ENCODE peak calls at places on chromosomes 3 and 15, in six cellular contexts. L is GM12878, S is K562, J is GM23338, Y is A549, X is HCT116. U is an unnamed sample.

GRCh38 chr15:31312220-31312619 is 14.4 kb upstream of the KLF13 start:
- DNase-seq in L (no peak), S (no peak), J (no peak), Y (no peak), X (no peak), U (no peak)

GRCh38 chr3:29618395-29619291 is 337.8 kb downstream of the RBMS3 start:
- DNase-seq in L (no peak), S (no peak), J (no peak), Y (no peak), X (no peak), U (peak)

GRCh38 chr15:40909662-40910625 is 15.7 kb downstream of the VPS18 start:
- DNase-seq in L (no peak), S (no peak), J (no peak), Y (no peak), X (no peak), U (peak)

GRCh38 chr15:39641187-39641889 is 60.5 kb downstream of the THBS1 start:
- DNase-seq in L (no peak), S (no peak), J (peak), Y (no peak), X (no peak), U (no peak)

GRCh38 chr15:60573936-60574335 is 95.0 kb upstream of the ICE2 start:
- DNase-seq in L (no peak), S (no peak), J (no peak), Y (no peak), X (no peak), U (no peak)

GRCh38 chr3:172323894-172324590 is 124.2 kb downstream of the GHSR start:
- DNase-seq in L (no peak), S (no peak), J (no peak), Y (no peak), X (no peak), U (no peak)

GRCh38 chr3:115768661-115769060 is 145.4 kb downstream of the GAP43 start:
- DNase-seq in L (no peak), S (no peak), J (no peak), Y (no peak), X (no peak), U (no peak)

GRCh38 chr3:66224220-66224619 is 3.4 kb downstream of the SLC25A26 start:
- DNase-seq in L (no peak), S (no peak), J (no peak), Y (no peak), X (no peak), U (no peak)

GRCh38 chr15:47932829-47933696 is 187.7 kb upstream of the SLC24A5 start:
- DNase-seq in L (no peak), S (no peak), J (no peak), Y (no peak), X (no peak), U (no peak)

GRCh38 chr15:80578206-80578595 is 116.9 kb upstream of the ABHD17C start:
- DNase-seq in L (no peak), S (no peak), J (no peak), Y (no peak), X (no peak), U (no peak)

GRCh38 chr3:151264611-151265010 is 13.7 kb downstream of the P2RY14 start:
- DNase-seq in L (no peak), S (no peak), J (no peak), Y (no peak), X (no peak), U (no peak)

GRCh38 chr15:40069178-40070165 is 30.5 kb upstream of the SRP14 start:
- DNase-seq in L (no peak), S (no peak), J (peak), Y (peak), X (peak), U (peak)

GRCh38 chr3:47780727-47781325 is 867 bp downstream of the SMARCC1 start:
- DNase-seq in L (no peak), S (peak), J (no peak), Y (no peak), X (no peak), U (no peak)

GRCh38 chr15:27672537-27672936 is 426.6 kb downstream of the OCA2 start:
- DNase-seq in L (no peak), S (no peak), J (no peak), Y (no peak), X (no peak), U (no peak)

GRCh38 chr3:194470615-194471014 is 16.2 kb downstream of the ATP13A3 start:
- DNase-seq in L (no peak), S (no peak), J (no peak), Y (no peak), X (no peak), U (no peak)

GRCh38 chr15:26235148-26235769 is 372.1 kb upstream of the ATP10A start:
- DNase-seq in L (no peak), S (no peak), J (peak), Y (no peak), X (no peak), U (no peak)

GRCh38 chr15:37872661-37873060 is 61.8 kb upstream of the TMCO5A start:
- DNase-seq in L (no peak), S (no peak), J (no peak), Y (no peak), X (no peak), U (no peak)

DNA sequence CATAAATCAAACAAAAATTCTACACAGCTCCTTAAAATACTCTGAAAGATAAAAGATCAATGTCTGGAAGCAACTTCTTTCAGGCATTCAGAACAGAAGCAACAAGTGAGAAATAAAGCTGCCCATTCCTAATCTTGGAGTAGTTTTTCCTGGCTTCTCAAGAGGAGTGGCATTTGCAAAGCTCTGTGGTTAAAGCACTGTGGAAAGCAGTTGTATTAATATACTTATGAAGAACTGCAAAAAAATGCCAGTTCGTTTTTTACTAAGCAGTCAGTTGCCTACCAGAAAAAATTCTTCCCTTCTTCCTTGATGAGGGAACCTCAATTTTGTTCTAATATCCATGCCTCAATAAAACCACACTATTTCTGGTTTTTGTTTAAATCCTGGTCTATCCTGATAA is 197.8 kb downstream of the TNIK start:
- DNase-seq in L (no peak), S (no peak), J (no peak), Y (no peak), X (no peak), U (no peak)
- TF ChIP-seq REST in L (no peak), S (no peak), J (no peak), Y (no peak), X (no peak), U (no peak)

GRCh38 chr3:125641901-125642300 is 46.6 kb upstream of the OSBPL11 start:
- DNase-seq in L (no peak), S (no peak), J (no peak), Y (no peak), X (no peak), U (no peak)

GRCh38 chr3:125644036-125645025 is 49.0 kb upstream of the OSBPL11 start:
- DNase-seq in L (no peak), S (no peak), J (no peak), Y (no peak), X (no peak), U (peak)

GRCh38 chr3:125645613-125646012 is 50.3 kb upstream of the OSBPL11 start:
- DNase-seq in L (no peak), S (no peak), J (no peak), Y (no peak), X (no peak), U (no peak)

GRCh38 chr3:125647318-125648014 is 52.2 kb upstream of the OSBPL11 start:
- DNase-seq in L (no peak), S (no peak), J (peak), Y (no peak), X (peak), U (no peak)

GRCh38 chr3:125643127-125643526 is 47.8 kb upstream of the OSBPL11 start:
- DNase-seq in L (no peak), S (no peak), J (no peak), Y (no peak), X (no peak), U (no peak)
- H3K27ac ChIP-seq in L (no peak), S (no peak), J (no peak), Y (no peak), X (no peak), U (no peak)

GRCh38 chr3:14486460-14486859 is 53.7 kb downstream of the GRIP2 start:
- DNase-seq in L (no peak), S (no peak), J (no peak), Y (no peak), X (no peak), U (no peak)

GRCh38 chr3:14487086-14487485 is 53.1 kb downstream of the GRIP2 start:
- DNase-seq in L (no peak), S (no peak), J (no peak), Y (no peak), X (no peak), U (no peak)

GRCh38 chr3:14487821-14488220 is 52.3 kb downstream of the GRIP2 start:
- DNase-seq in L (no peak), S (no peak), J (no peak), Y (no peak), X (no peak), U (no peak)

GRCh38 chr3:14484741-14485140 is 55.4 kb downstream of the GRIP2 start:
- DNase-seq in L (no peak), S (no peak), J (no peak), Y (no peak), X (no peak), U (no peak)

GRCh38 chr3:14485981-14486380 is 54.2 kb downstream of the GRIP2 start:
- DNase-seq in L (no peak), S (no peak), J (no peak), Y (no peak), X (no peak), U (no peak)
- TF ChIP-seq REST in L (no peak), S (no peak), J (no peak), Y (no peak), X (no peak), U (no peak)

GRCh38 chr3:123113889-123114450 is 47.1 kb downstream of the PDIA5 start:
- DNase-seq in L (no peak), S (no peak), J (no peak), Y (no peak), X (no peak), U (no peak)

GRCh38 chr3:123111640-123112039 is 44.8 kb downstream of the PDIA5 start:
- DNase-seq in L (no peak), S (no peak), J (no peak), Y (no peak), X (no peak), U (no peak)

GRCh38 chr3:123110238-123110952 is 43.6 kb downstream of the PDIA5 start:
- DNase-seq in L (no peak), S (no peak), J (no peak), Y (no peak), X (no peak), U (no peak)

GRCh38 chr3:123110953-123111615 is 44.3 kb downstream of the PDIA5 start:
- DNase-seq in L (no peak), S (no peak), J (no peak), Y (no peak), X (no peak), U (no peak)

GRCh38 chr3:123112232-123112631 is 45.4 kb downstream of the PDIA5 start:
- DNase-seq in L (no peak), S (no peak), J (no peak), Y (no peak), X (no peak), U (no peak)
- H3K27ac ChIP-seq in L (no peak), S (no peak), J (no peak), Y (no peak), X (no peak), U (no peak)

DNA sequence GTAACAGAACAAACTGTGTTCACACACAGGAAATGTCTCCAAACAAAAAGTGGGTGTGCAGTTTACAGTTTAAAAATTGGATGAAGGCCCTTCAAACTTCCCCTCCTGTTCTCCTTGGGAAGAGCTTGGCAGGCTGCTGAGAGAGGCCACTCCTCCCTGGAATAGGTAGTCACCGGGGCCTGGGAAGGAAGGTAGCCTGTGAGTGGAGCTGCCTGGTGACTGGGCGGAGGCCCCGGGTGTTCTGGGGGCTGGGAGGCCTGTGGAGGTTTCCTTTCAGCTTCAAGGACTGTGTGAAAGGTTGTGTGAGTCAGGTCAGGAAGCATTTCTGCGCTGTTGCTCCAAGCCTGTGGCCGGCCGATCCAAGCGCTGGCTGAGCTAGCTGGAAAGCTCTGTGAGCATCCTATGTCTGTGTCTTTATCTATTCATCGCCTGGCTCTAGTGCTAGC is 14.1 kb downstream of the SLCO3A1 start:
- DNase-seq in L (no peak), S (no peak), J (peak), Y (peak), X (peak), U (no peak)
- TF ChIP-seq REST in L (no peak), S (no peak), J (no peak), Y (no peak), X (no peak), U (no peak)

GRCh38 chr3:60440869-60441268 is 810.4 kb downstream of the FHIT start:
- DNase-seq in L (no peak), S (no peak), J (no peak), Y (no peak), X (no peak), U (no peak)
- H3K27ac ChIP-seq in L (no peak), S (no peak), J (no peak), Y (no peak), X (no peak), U (no peak)

DNA sequence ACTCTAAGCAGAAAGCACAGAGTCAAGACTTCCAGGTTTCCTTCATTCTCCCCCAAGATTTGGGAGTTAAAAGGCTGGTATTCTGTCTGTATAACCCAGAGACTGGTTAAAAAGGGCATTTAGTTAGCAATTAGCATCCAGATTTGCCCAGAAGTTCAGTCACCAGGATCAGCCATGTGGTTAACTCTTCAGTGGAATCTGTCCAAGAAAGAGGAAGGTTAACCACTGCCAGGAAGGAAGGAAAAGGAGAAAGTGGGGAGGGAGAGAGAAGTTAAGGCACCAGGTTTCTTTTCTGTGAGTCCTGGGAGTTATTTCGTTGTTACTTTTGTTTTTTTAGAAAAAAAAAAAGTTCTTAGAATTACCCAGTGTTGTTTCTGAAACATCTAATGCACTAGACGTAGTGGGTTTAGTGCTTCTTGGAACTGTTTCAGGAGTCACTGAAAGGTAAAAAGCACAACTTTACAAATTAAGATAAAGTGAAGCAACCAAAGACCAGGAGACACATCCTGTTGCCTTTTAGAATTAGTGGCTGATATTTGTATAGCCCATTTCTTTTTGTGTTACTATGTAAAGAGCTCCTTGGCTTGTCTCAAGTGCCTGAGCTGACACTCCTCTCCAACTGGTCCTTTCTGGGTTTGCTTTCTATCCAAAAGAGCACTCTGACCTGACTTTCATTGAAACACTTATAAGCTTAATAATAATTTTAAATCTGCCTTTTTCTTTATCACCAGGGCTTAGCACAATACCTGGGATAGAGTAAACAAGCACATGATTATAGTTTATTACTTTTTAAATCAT is 128.6 kb downstream of the ABI3BP start:
- DNase-seq in L (no peak), S (no peak), J (no peak), Y (no peak), X (no peak), U (no peak)
- TF ChIP-seq REST in L (no peak), S (no peak), J (no peak), Y (no peak), X (no peak), U (no peak)

GRCh38 chr3:53496984-53497383 is 2.6 kb downstream of the CACNA1D start:
- DNase-seq in L (no peak), S (no peak), J (no peak), Y (no peak), X (no peak), U (no peak)

GRCh38 chr3:53495518-53496501 is 1.4 kb downstream of the CACNA1D start:
- DNase-seq in L (no peak), S (no peak), J (peak), Y (no peak), X (no peak), U (no peak)

GRCh38 chr3:53493997-53494791 is at the start of gene CACNA1D:
- DNase-seq in L (no peak), S (no peak), J (peak), Y (no peak), X (peak), U (no peak)

GRCh38 chr3:53493618-53493996 is 804 bp upstream of the CACNA1D start:
- DNase-seq in L (no peak), S (no peak), J (peak), Y (no peak), X (no peak), U (no peak)

GRCh38 chr3:53495091-53495517 is 693 bp downstream of the CACNA1D start:
- DNase-seq in L (no peak), S (no peak), J (peak), Y (no peak), X (no peak), U (no peak)
- H3K27ac ChIP-seq in L (no peak), S (no peak), J (no peak), Y (peak), X (no peak), U (no peak)

GRCh38 chr15:93941687-93942086 is 289.7 kb upstream of the MCTP2 start:
- DNase-seq in L (no peak), S (no peak), J (no peak), Y (no peak), X (no peak), U (no peak)

GRCh38 chr15:93943607-93944006 is 287.8 kb upstream of the MCTP2 start:
- DNase-seq in L (no peak), S (no peak), J (no peak), Y (no peak), X (no peak), U (no peak)

GRCh38 chr15:93942140-93942808 is 289.1 kb upstream of the MCTP2 start:
- DNase-seq in L (no peak), S (no peak), J (no peak), Y (no peak), X (no peak), U (no peak)
- TF ChIP-seq REST in L (no peak), S (no peak), J (no peak), Y (no peak), X (no peak), U (no peak)

GRCh38 chr15:96342611-96343528 is 12.4 kb downstream of the NR2F2 start:
- DNase-seq in L (no peak), S (no peak), J (peak), Y (no peak), X (no peak), U (no peak)
- H3K27ac ChIP-seq in L (no peak), S (no peak), J (no peak), Y (no peak), X (no peak), U (no peak)